ENCODE peak calls at places on chromosomes 3 and 15, in five cellular contexts. N, B, C, Y and Z are unnamed samples.

GRCh38 chr15:45871121-45871855 is 236.5 kb downstream of the SQOR start:
- DNase-seq in N (no peak), Y (no peak), C (peak; percentile 12), B (no peak), Z (no peak)

GRCh38 chr3:27353221-27353620 is 16.0 kb downstream of the NEK10 start:
- DNase-seq in Y (no peak), N (no peak), C (no peak), B (no peak), Z (peak; percentile 15)

GRCh38 chr3:58607816-58608215 is 30.6 kb upstream of the FAM107A start:
- DNase-seq in N (no peak), C (peak; percentile 52), Y (no peak), B (no peak), Z (no peak)

GRCh38 chr3:185423178-185423577 is 60.2 kb downstream of the MAP3K13 start:
- DNase-seq in B (peak; percentile 36), Y (no peak), N (peak; percentile 30), C (peak; percentile 26), Z (peak; percentile 35)

GRCh38 chr3:123312331-123313265 is 110.9 kb downstream of the SEC22A start:
- DNase-seq in B (no peak), N (no peak), Y (no peak), C (no peak), Z (peak; percentile 4)

GRCh38 chr3:169453256-169454059 is 210.1 kb downstream of the MECOM start:
- DNase-seq in C (no peak), N (no peak), Y (no peak), B (no peak), Z (no peak)

GRCh38 chr15:40856736-40857135 is 12.9 kb downstream of the SPINT1 start:
- DNase-seq in B (no peak), N (no peak), Y (no peak), C (no peak), Z (no peak)

GRCh38 chr3:30826381-30827061 is 67.9 kb downstream of the GADL1 start:
- DNase-seq in C (peak; percentile 47), N (no peak), Y (no peak), B (no peak), Z (no peak)

GRCh38 chr3:188901671-188902331 is 270.0 kb upstream of the TPRG1 start:
- DNase-seq in Y (no peak), B (no peak), N (no peak), C (peak; percentile 44), Z (peak; percentile 29)

GRCh38 chr3:122893754-122894668 is 99.1 kb downstream of the SLC49A4 start:
- DNase-seq in N (no peak), Y (no peak), C (no peak), B (no peak), Z (peak; percentile 15)

DNA sequence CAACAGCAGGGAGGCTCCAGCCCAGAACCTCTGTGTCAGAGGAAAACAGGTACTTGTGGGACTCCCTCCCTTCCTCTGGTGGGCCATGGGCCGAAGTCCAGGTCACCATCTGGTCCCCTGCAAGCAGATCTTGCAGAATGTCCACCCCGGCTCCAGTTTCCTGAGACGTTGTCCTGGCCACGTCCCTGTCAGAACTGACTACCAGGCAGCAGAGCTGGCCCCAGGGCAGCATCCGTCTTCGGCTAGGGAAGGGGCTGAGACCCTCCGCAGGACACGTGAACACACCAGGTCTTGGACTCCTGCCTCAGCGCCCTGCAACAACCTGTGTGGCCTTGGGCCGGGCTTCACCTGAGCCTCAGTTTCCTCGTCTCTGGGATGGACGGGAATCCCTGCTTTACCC is 9.1 kb upstream of the PRKCD start:
- DNase-seq in B (no peak), Y (no peak), N (no peak), C (no peak), Z (no peak)
- H3K4me1 ChIP-seq in B (peaks cover 33% of the 10 kb centered on the region), Y (no peaks in the 10 kb centered on the region), N (peaks cover 79% of the 10 kb centered on the region), C (peaks cover 7% of the 10 kb centered on the region), Z (peaks cover 5% of the 10 kb centered on the region)

GRCh38 chr15:57698243-57698642 is 8.3 kb upstream of the POLR2M start:
- DNase-seq in C (no peak), N (no peak), Y (no peak), B (no peak), Z (no peak)

GRCh38 chr15:57705746-57706404 is 639 bp upstream of the POLR2M start:
- DNase-seq in B (peak; percentile 8), N (no peak), C (no peak), Y (peak; percentile 5), Z (no peak)

GRCh38 chr15:57708047-57708446 is 1.5 kb downstream of the POLR2M start:
- DNase-seq in B (no peak), N (no peak), Y (no peak), C (peak; percentile 32), Z (peak; percentile 64)

GRCh38 chr15:57706405-57707209 is at the start of gene POLR2M:
- DNase-seq in C (peak; percentile 98), Y (peak; percentile 94), B (peak; percentile 97), N (peak; percentile 97), Z (peak; percentile 100)

GRCh38 chr15:57703387-57703786 is 3.1 kb upstream of the POLR2M start:
- DNase-seq in C (peak; percentile 48), B (no peak), N (no peak), Y (peak; percentile 68), Z (no peak)
- H3K27ac ChIP-seq in C (no peak overlapping the region), B (no peak overlapping the region), N (no peak overlapping the region), Y (no peak overlapping the region), Z (no peak overlapping the region)

GRCh38 chr3:8627541-8627940 is 17.1 kb downstream of the SSUH2 start:
- DNase-seq in Y (no peak), B (no peak), N (no peak), C (no peak), Z (no peak)
- H3K4me1 ChIP-seq in Y (peaks cover 5% of the 10 kb centered on the region), B (peaks cover 51% of the 10 kb centered on the region), N (peaks cover 10% of the 10 kb centered on the region), C (peaks cover 20% of the 10 kb centered on the region), Z (peaks cover 20% of the 10 kb centered on the region)

DNA sequence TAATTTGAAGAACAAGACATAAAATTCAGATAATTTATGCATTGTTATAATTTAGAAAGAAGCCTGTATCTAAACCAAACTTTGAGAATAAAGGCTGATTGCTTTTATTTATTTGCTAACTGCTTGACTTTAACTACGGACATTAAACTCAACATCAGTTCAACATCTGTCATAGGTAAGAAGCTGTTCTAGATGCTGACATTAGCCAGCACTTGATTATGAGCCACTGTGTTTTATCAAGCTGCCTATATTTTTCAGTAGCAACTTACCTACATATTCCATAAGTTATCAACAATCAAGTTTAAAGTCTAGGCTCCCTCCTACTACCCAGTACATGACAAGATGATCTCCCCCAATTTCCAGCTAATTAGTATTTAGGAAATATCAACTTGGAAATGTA is 42.1 kb downstream of the USF3 start:
- DNase-seq in C (no peak), B (no peak), N (no peak), Y (no peak), Z (no peak)
- H3K27ac ChIP-seq in C (no peak overlapping the region), B (no peak overlapping the region), N (no peak overlapping the region), Y (no peak overlapping the region), Z (no peak overlapping the region)